ENCODE peak calls at places on chromosomes 13 and 19, in four cellular contexts. X is COLO829; Y is activated naive CD8-positive, alpha-beta T cell treated with anti-CD3 and anti-CD28 coated beads for 36 hours; O is non-pigmented ciliary epithelial cell. R is an unnamed sample.

GRCh38 chr19:11089254-11090013 is at the start of gene LDLR:
- DNase-seq in O (peak; percentile 83), X (peak; percentile 82), Y (peak; percentile 83), R (peak; percentile 89)

GRCh38 chr13:44837250-44837649 is 152.0 kb downstream of the NUFIP1 start:
- DNase-seq in O (no peak), X (no peak), Y (no peak), R (no peak)

GRCh38 chr13:21671793-21672680 is 1.2 kb downstream of the FGF9 start:
- DNase-seq in Y (no peak), O (no peak), X (no peak), R (no peak)

GRCh38 chr13:34201050-34201913 is 383.3 kb downstream of the RFC3 start:
- DNase-seq in Y (no peak), O (peak; percentile 51), X (no peak), R (no peak)

GRCh38 chr19:55178781-55179569 is 1.1 kb downstream of the SYT5 start:
- DNase-seq in Y (peak; percentile 94), O (peak; percentile 44), X (peak; percentile 85), R (peak; percentile 97)

GRCh38 chr13:87570669-87571068 is 100.5 kb upstream of the SLITRK5 start:
- DNase-seq in X (no peak), Y (no peak), O (no peak), R (no peak)

GRCh38 chr13:98508280-98509074 is 68.4 kb downstream of the STK24 start:
- DNase-seq in O (peak; percentile 52), X (no peak), Y (no peak), R (no peak)

GRCh38 chr19:45376045-45376724 is 5.8 kb upstream of the ERCC2 start:
- DNase-seq in O (peak; percentile 92), Y (no peak), X (peak; percentile 57), R (no peak)

GRCh38 chr13:31699650-31700049 is 39.7 kb upstream of the RXFP2 start:
- DNase-seq in O (no peak), Y (no peak), X (no peak), R (no peak)